ENCODE peak calls at places on chromosomes 6 and 20, in ten cellular contexts. L is heart right ventricle, E is IMR-90, A is heart left ventricle, S is neural progenitor cell, H is aorta, C is sigmoid colon, G is brain microvascular endothelial cell, J is BJ, T is lower lobe of right lung. Z is an unnamed sample.

GRCh38 chr6:161631676-161632194 is 357.9 kb upstream of the AGPAT4 start:
- DNase-seq in H (no peak), C (no peak), G (peak; percentile 86), T (no peak), S (no peak), L (no peak), E (no peak), A (no peak), J (peak; percentile 92), Z (no peak)

GRCh38 chr20:2745936-2746635 is 53.5 kb downstream of the EBF4 start:
- DNase-seq in C (peak; percentile 43), L (no peak), H (no peak), G (no peak), A (no peak), S (no peak), J (no peak), T (no peak), E (no peak), Z (no peak)

GRCh38 chr6:111842891-111843290 is 30.4 kb downstream of the FYN start:
- DNase-seq in T (no peak), G (peak; percentile 47), C (no peak), J (no peak), L (no peak), A (no peak), H (no peak), S (peak; percentile 74), E (peak; percentile 34), Z (no peak)

GRCh38 chr6:31057426-31058003 is 47.2 kb downstream of the MUC22 start:
- DNase-seq in C (no peak), A (no peak), T (no peak), G (no peak), J (no peak), H (no peak), E (peak; percentile 63), L (no peak), S (peak; percentile 64), Z (no peak)

GRCh38 chr6:30684386-30685156 is 1.9 kb downstream of the PPP1R18 start:
- DNase-seq in S (no peak), G (no peak), E (peak; percentile 44), L (peak; percentile 53), C (peak; percentile 85), H (peak; percentile 79), J (no peak), T (peak; percentile 80), A (peak; percentile 74), Z (no peak)

GRCh38 chr6:158825951-158826306 is 6.8 kb upstream of the EZR start:
- DNase-seq in L (peak; percentile 45), T (no peak), H (no peak), A (peak; percentile 45), G (peak; percentile 56), S (no peak), E (peak; percentile 75), J (no peak), C (peak; percentile 77), Z (no peak)

GRCh38 chr6:138234363-138234762 is 16.1 kb upstream of the PBOV1 start:
- DNase-seq in J (peak; percentile 8), C (no peak), S (no peak), G (no peak), T (no peak), E (no peak), A (no peak), L (no peak), H (no peak), Z (no peak)

GRCh38 chr6:29951882-29952281 is 9.6 kb downstream of the HLA-A start:
- DNase-seq in L (no peak), S (no peak), E (no peak), G (no peak), C (no peak), A (no peak), H (no peak), T (no peak), J (no peak), Z (no peak)

GRCh38 chr6:168937061-168937460 is 316.6 kb downstream of the THBS2 start:
- DNase-seq in C (no peak), H (no peak), J (no peak), E (peak; percentile 12), A (no peak), G (no peak), S (no peak), T (no peak), L (no peak), Z (no peak)

GRCh38 chr20:57269148-57269984 is 2.9 kb upstream of the BMP7 start:
- DNase-seq in C (no peak), S (no peak), J (no peak), E (no peak), L (no peak), T (no peak), A (no peak), H (no peak), G (no peak), Z (no peak)
- H3K27me3 ChIP-seq in C (peaks cover 24% of the 10 kb centered on the region), S (peaks cover 52% of the 10 kb centered on the region), J (peaks cover 18% of the 10 kb centered on the region), E (peaks cover 33% of the 10 kb centered on the region), L (peaks cover 62% of the 10 kb centered on the region), T (peaks cover 40% of the 10 kb centered on the region), A (peaks cover 18% of the 10 kb centered on the region), H (no peaks in the 10 kb centered on the region), G (peaks cover 63% of the 10 kb centered on the region), Z (peaks cover 28% of the 10 kb centered on the region)

GRCh38 chr20:17439897-17440296 is 91.3 kb downstream of the BFSP1 start:
- DNase-seq in G (no peak), S (no peak), T (no peak), E (no peak), C (no peak), J (no peak), H (no peak), A (no peak), L (no peak), Z (no peak)

GRCh38 chr20:17441745-17442144 is 89.4 kb downstream of the BFSP1 start:
- DNase-seq in T (no peak), E (no peak), A (no peak), C (no peak), L (no peak), S (no peak), J (no peak), G (no peak), H (no peak), Z (no peak)

GRCh38 chr20:17438436-17439039 is 92.6 kb downstream of the BFSP1 start:
- DNase-seq in E (no peak), L (no peak), T (no peak), A (no peak), C (no peak), S (no peak), J (no peak), G (no peak), H (no peak), Z (no peak)

GRCh38 chr20:17436664-17437063 is 94.5 kb downstream of the BFSP1 start:
- DNase-seq in L (no peak), E (no peak), C (no peak), A (no peak), S (no peak), J (no peak), H (no peak), T (no peak), G (no peak), Z (no peak)

GRCh38 chr20:17437251-17437650 is 93.9 kb downstream of the BFSP1 start:
- DNase-seq in E (no peak), C (no peak), J (no peak), A (no peak), L (no peak), G (no peak), H (no peak), T (no peak), S (no peak), Z (no peak)
- H3K27me3 ChIP-seq in E (peaks cover 18% of the 10 kb centered on the region), C (no peaks in the 10 kb centered on the region), J (no peaks in the 10 kb centered on the region), A (no peaks in the 10 kb centered on the region), L (peaks cover 8% of the 10 kb centered on the region), G (no peaks in the 10 kb centered on the region), H (no peaks in the 10 kb centered on the region), T (peaks cover 6% of the 10 kb centered on the region), S (no peaks in the 10 kb centered on the region), Z (no peaks in the 10 kb centered on the region)

GRCh38 chr6:166972101-166972500 is 15.8 kb upstream of the RNASET2 start:
- DNase-seq in T (no peak), H (no peak), S (no peak), E (no peak), G (no peak), L (no peak), J (no peak), A (no peak), C (no peak), Z (no peak)

GRCh38 chr6:166980738-166981137 is 18.5 kb upstream of the CEP43 start:
- DNase-seq in T (no peak), G (no peak), E (no peak), C (no peak), H (no peak), J (no peak), L (no peak), S (no peak), A (no peak), Z (no peak)

GRCh38 chr6:166977626-166978550 is 21.3 kb upstream of the CEP43 start:
- DNase-seq in C (no peak), S (no peak), T (no peak), J (no peak), A (no peak), E (no peak), H (no peak), L (no peak), G (peak; percentile 20), Z (no peak)
- H3K27me3 ChIP-seq in C (no peaks in the 10 kb centered on the region), S (no peaks in the 10 kb centered on the region), T (no peaks in the 10 kb centered on the region), J (no peaks in the 10 kb centered on the region), A (no peaks in the 10 kb centered on the region), E (no peaks in the 10 kb centered on the region), H (no peaks in the 10 kb centered on the region), L (no peaks in the 10 kb centered on the region), G (no peaks in the 10 kb centered on the region), Z (no peaks in the 10 kb centered on the region)

GRCh38 chr20:60764771-60765170 is 487.3 kb upstream of the CDH4 start:
- DNase-seq in J (no peak), A (no peak), L (no peak), E (no peak), H (no peak), G (no peak), C (no peak), T (no peak), S (no peak), Z (no peak)
- H3K27me3 ChIP-seq in J (no peaks in the 10 kb centered on the region), A (no peaks in the 10 kb centered on the region), L (no peaks in the 10 kb centered on the region), E (no peaks in the 10 kb centered on the region), H (no peaks in the 10 kb centered on the region), G (no peaks in the 10 kb centered on the region), C (no peaks in the 10 kb centered on the region), T (no peaks in the 10 kb centered on the region), S (no peaks in the 10 kb centered on the region), Z (no peaks in the 10 kb centered on the region)

GRCh38 chr6:149940673-149940984 is 1.2 kb upstream of the ULBP2 start:
- DNase-seq in E (no peak), T (no peak), A (no peak), H (no peak), J (no peak), L (no peak), G (no peak), C (no peak), S (no peak), Z (no peak)
- H3K27me3 ChIP-seq in E (peaks cover 39% of the 10 kb centered on the region), T (peaks cover 62% of the 10 kb centered on the region), A (peaks cover 35% of the 10 kb centered on the region), H (no peaks in the 10 kb centered on the region), J (peaks cover 9% of the 10 kb centered on the region), L (peaks cover 69% of the 10 kb centered on the region), G (peaks cover 40% of the 10 kb centered on the region), C (peaks cover 34% of the 10 kb centered on the region), S (peaks cover 95% of the 10 kb centered on the region), Z (peaks cover 71% of the 10 kb centered on the region)

DNA sequence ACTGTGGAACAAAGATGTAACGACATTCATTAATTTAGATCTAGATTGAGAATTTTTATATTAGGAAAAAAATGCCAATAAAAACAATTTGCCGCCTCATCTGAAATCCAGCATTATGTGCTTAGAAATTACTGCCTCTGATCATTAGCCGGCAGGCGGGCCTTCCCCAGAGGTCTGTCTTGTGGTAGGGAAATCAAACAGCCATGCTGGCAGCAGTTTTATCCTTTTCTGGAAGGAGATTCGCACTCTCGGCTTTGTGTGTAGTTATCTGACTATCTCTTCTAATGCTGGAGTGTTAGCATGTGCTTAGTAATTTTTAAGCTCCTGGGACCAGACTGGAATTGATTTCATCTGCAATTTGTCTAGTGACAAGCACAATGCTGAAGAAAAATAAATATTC is 329.6 kb downstream of the PRL start:
- DNase-seq in L (no peak), J (no peak), S (no peak), E (no peak), C (no peak), A (no peak), G (no peak), T (no peak), H (no peak), Z (no peak)
- H3K27me3 ChIP-seq in L (no peaks in the 10 kb centered on the region), J (no peaks in the 10 kb centered on the region), S (no peaks in the 10 kb centered on the region), E (no peaks in the 10 kb centered on the region), C (no peaks in the 10 kb centered on the region), A (no peaks in the 10 kb centered on the region), G (no peaks in the 10 kb centered on the region), T (no peaks in the 10 kb centered on the region), H (no peaks in the 10 kb centered on the region), Z (no peaks in the 10 kb centered on the region)